ENCODE peak calls at places on chromosomes 7 and 10, in eight cellular contexts. R is foreskin keratinocyte; Q is stimulated activated CD4-positive, alpha-beta T cell treated with anti-CD3 and anti-CD28 coated beads, TNF-alpha, amount 100 ng/mL, for 48 hours; H is endothelial cell; D is activated T-helper 1 cell treated with anti-CD3 and anti-CD28 coated beads, Interleukin-12 subunit alpha, Interleukin-12 subunit beta, Interleukin-2, Interleukin-4 antibody, amounts not matched to agents 30 ng/mL and 10 ng/mL and 1 ng/mL, durations not matched to agents 14 hours and 24 hours and 36 hours; I is renal cortical epithelial cell; V is GM04503; J is choroid plexus epithelial cell. T is an unnamed sample.
A peak's percentile ranks its signal among the peaks of the same experiment; 100 is the strongest.

GRCh38 chr10:3876563-3876962 is 91.6 kb upstream of the KLF6 start:
- DNase-seq in I (no peak), H (no peak), Q (no peak), D (no peak), J (no peak), R (no peak), V (no peak), T (no peak)

GRCh38 chr7:11228515-11228914 is 254.8 kb downstream of the PHF14 start:
- DNase-seq in D (no peak), I (peak; percentile 25), J (peak; percentile 85), H (no peak), R (no peak), Q (no peak), V (no peak), T (peak; percentile 79)

GRCh38 chr10:35306852-35307251 is 29.5 kb upstream of the CCNY start:
- DNase-seq in D (no peak), I (peak; percentile 73), J (peak; percentile 22), R (peak; percentile 88), V (no peak), H (no peak), Q (no peak), T (peak; percentile 29)

GRCh38 chr10:22335204-22335956 is 9.9 kb upstream of the SPAG6 start:
- DNase-seq in I (no peak), J (peak; percentile 42), R (no peak), H (no peak), D (peak; percentile 58), V (no peak), Q (peak; percentile 43), T (no peak)

GRCh38 chr7:69942557-69942956 is 344.3 kb downstream of the AUTS2 start:
- DNase-seq in D (no peak), Q (no peak), V (no peak), I (no peak), H (no peak), J (no peak), R (no peak), T (no peak)

GRCh38 chr7:143375298-143376034 is 5.7 kb upstream of the ZYX start:
- DNase-seq in J (no peak), V (no peak), D (no peak), H (no peak), I (no peak), R (no peak), Q (no peak), T (no peak)

GRCh38 chr7:4151926-4152549 is 530.1 kb upstream of the FOXK1 start:
- DNase-seq in H (no peak), V (no peak), D (no peak), I (no peak), J (no peak), R (no peak), Q (no peak), T (peak; percentile 53)

GRCh38 chr10:86334515-86335085 is 32.0 kb downstream of the GRID1 start:
- DNase-seq in J (no peak), R (no peak), V (no peak), H (no peak), I (no peak), Q (no peak), D (no peak), T (peak; percentile 36)